ENCODE peak calls at places on chromosomes 4 and X, in four cellular contexts. N, D, F and Z are unnamed samples.

GRCh38 chrX:135591871-135592270 is 71.4 kb downstream of the INTS6L start:
- DNase-seq in D (no peak), F (no peak), N (no peak), Z (peak; percentile 12)

GRCh38 chr4:164383187-164384181 is 370.4 kb upstream of the SMIM31 start:
- DNase-seq in F (peak; percentile 9), D (peak; percentile 40), N (no peak), Z (peak; percentile 10)

GRCh38 chr4:87219648-87220093 is 747 bp downstream of the KLHL8 start:
- DNase-seq in F (peak; percentile 19), N (no peak), D (peak; percentile 44), Z (peak; percentile 18)

GRCh38 chr4:70734168-70734954 is 12.6 kb downstream of the RUFY3 start:
- DNase-seq in N (no peak), F (no peak), D (peak; percentile 60), Z (peak; percentile 59)

GRCh38 chr4:5678977-5679376 is 29.4 kb downstream of the EVC2 start:
- DNase-seq in F (no peak), D (peak; percentile 8), N (no peak), Z (peak; percentile 80)

GRCh38 chr4:17055788-17056187 is 157.3 kb upstream of the LDB2 start:
- DNase-seq in D (peak; percentile 89), N (no peak), F (no peak), Z (peak; percentile 91)

GRCh38 chr4:182827981-182828677 is 89.1 kb downstream of the DCTD start:
- DNase-seq in F (no peak), N (no peak), D (no peak), Z (no peak)

GRCh38 chrX:107603433-107604159 is 24.7 kb upstream of the PRPS1 start:
- DNase-seq in N (no peak), F (no peak), D (no peak), Z (no peak)

GRCh38 chrX:15468036-15468435 is 25.1 kb downstream of the PIR start:
- DNase-seq in F (no peak), D (peak; percentile 67), N (no peak), Z (peak; percentile 74)

GRCh38 chrX:130825509-130825908 is 77.5 kb downstream of the ENOX2 start:
- DNase-seq in N (no peak), D (no peak), F (no peak), Z (no peak)

GRCh38 chrX:118974088-118974907 is at the start of gene LONRF3:
- DNase-seq in D (peak; percentile 62), N (peak; percentile 64), F (peak; percentile 66), Z (peak; percentile 19)

GRCh38 chrX:31243804-31244203 is 172.0 kb upstream of the FTHL17 start:
- DNase-seq in D (no peak), N (no peak), F (no peak), Z (no peak)

GRCh38 chrX:140432328-140433025 is 72.4 kb downstream of the SOX3 start:
- DNase-seq in F (peak; percentile 12), N (peak; percentile 44), D (peak; percentile 86), Z (no peak)

GRCh38 chr4:173243321-173243720 is 74.7 kb downstream of the GALNT7 start:
- DNase-seq in D (peak; percentile 71), N (no peak), F (no peak), Z (peak; percentile 96)

GRCh38 chr4:5710962-5711478 is at the start of gene EVC:
- DNase-seq in N (peak; percentile 74), D (peak; percentile 78), F (peak; percentile 83), Z (peak; percentile 58)

GRCh38 chr4:24482871-24483270 is 101.5 kb downstream of the DHX15 start:
- DNase-seq in F (no peak), N (no peak), D (no peak), Z (peak; percentile 57)

GRCh38 chr4:122764808-122765189 is 32.3 kb downstream of the BBS12 start:
- DNase-seq in F (no peak), D (peak; percentile 76), N (no peak), Z (peak; percentile 90)

GRCh38 chrX:80285131-80285773 is 135.0 kb upstream of the TENT5D start:
- DNase-seq in F (no peak), N (no peak), D (peak; percentile 49), Z (peak; percentile 26)

GRCh38 chr4:164926301-164926700 is 49.3 kb downstream of the APELA start:
- DNase-seq in F (no peak), N (no peak), D (peak; percentile 93), Z (no peak)

GRCh38 chr4:10783351-10783750 is 98.8 kb upstream of the CLNK start:
- DNase-seq in N (no peak), F (no peak), D (peak; percentile 18), Z (peak; percentile 74)

GRCh38 chrX:115344885-115345653 is 55.6 kb downstream of the LUZP4 start:
- DNase-seq in N (peak; percentile 65), F (peak; percentile 85), D (peak; percentile 93), Z (peak; percentile 83)

GRCh38 chrX:81201692-81202412 is at the start of the genes HMGN5 and SH3BGRL:
- DNase-seq in F (peak; percentile 80), D (peak; percentile 83), N (peak; percentile 87), Z (peak; percentile 72)

GRCh38 chr4:159220353-159220752 is 117.5 kb downstream of the RAPGEF2 start:
- DNase-seq in F (no peak), N (no peak), D (no peak), Z (no peak)

GRCh38 chr4:113355550-113356371 is 306.3 kb downstream of the ANK2 start:
- DNase-seq in N (no peak), D (peak; percentile 87), F (peak; percentile 40), Z (peak; percentile 87)

GRCh38 chr4:107900067-107900466 is 31.3 kb upstream of the CYP2U1 start:
- DNase-seq in N (no peak), D (no peak), F (no peak), Z (peak; percentile 30)

GRCh38 chr4:107897823-107898222 is 33.5 kb upstream of the CYP2U1 start:
- DNase-seq in N (no peak), D (no peak), F (no peak), Z (peak; percentile 29)

GRCh38 chr4:107902715-107903114 is 28.6 kb upstream of the CYP2U1 start:
- DNase-seq in N (no peak), D (no peak), F (no peak), Z (no peak)

GRCh38 chr4:107900508-107900907 is 30.8 kb upstream of the CYP2U1 start:
- DNase-seq in N (no peak), F (no peak), D (no peak), Z (no peak)

GRCh38 chr4:107901213-107901934 is 30.0 kb upstream of the CYP2U1 start:
- DNase-seq in D (no peak), F (no peak), N (no peak), Z (no peak)
- TF ChIP-seq CTCF in D (no peak), F (no peak), N (no peak), Z (no peak)

DNA sequence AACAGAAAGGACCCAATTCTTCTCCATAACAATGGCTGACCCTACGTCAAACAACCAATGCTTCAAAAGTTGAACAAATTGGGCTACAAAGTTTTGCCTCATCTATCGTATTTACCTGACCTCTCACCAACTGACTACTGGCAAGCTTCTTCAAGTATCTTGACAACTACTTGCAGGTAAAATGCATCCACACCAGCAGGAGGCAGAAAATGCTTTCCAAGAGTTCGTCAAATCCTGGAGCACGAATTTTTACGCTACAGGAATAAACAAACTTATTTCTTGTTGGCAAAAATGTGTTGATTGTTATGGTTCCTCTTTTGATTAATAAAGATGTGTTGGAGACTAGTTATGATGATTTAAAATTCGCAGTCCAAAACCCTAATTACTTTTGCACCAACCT is 6.7 kb upstream of the GAB1 start:
- DNase-seq in N (no peak), D (no peak), F (no peak), Z (no peak)
- TF ChIP-seq CTCF in N (no peak), D (no peak), F (no peak), Z (no peak)

DNA sequence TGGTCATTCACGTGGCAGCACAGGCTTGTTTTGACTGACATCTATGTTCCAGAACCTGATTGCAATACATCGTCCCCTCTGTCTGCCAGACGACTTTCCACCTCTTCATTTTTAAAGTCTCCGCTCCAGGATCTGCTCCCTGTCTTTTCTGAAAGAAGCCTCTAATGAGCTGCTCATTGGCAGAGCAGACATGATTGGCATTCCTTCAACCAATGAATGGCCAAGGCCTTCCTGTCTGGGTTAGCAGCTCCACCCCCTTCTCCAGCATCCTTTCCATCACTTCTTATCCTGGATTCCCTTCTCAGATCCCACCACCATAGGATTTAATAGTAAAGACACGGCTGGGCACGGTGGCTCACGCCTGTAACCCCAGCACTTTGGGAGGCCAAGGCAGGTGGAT is 202.7 kb upstream of the KLF3 start:
- DNase-seq in N (no peak), F (no peak), D (no peak), Z (no peak)
- TF ChIP-seq CTCF in N (no peak), F (no peak), D (no peak), Z (no peak)

GRCh38 chr4:88802138-88802537 is 104.5 kb upstream of the NAP1L5 start:
- DNase-seq in D (no peak), F (no peak), N (no peak), Z (no peak)
- TF ChIP-seq CTCF in D (no peak), F (no peak), N (no peak), Z (no peak)

DNA sequence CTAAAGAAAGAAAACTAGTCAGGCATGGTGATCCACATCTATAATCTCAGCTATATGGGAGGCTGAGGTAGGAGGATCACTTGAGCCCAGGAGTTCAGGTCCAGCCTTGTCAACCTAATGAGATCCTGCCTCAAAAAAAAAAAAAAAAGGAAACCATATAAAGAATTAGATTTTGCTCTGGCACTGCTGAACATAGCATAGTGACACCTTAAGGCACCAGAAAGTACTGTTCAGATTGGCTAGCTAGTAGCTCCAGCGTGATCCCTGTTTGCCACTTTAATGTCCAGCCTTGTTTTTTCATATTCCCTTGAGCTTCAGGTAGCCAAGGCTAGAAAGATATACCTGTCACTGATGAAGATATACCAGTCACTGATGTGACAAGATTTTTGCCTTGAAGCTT is 34.1 kb downstream of the EXOC1 start:
- DNase-seq in D (peak; percentile 4), N (no peak), F (no peak), Z (no peak)
- TF ChIP-seq CTCF in D (no peak), N (no peak), F (no peak), Z (no peak)

DNA sequence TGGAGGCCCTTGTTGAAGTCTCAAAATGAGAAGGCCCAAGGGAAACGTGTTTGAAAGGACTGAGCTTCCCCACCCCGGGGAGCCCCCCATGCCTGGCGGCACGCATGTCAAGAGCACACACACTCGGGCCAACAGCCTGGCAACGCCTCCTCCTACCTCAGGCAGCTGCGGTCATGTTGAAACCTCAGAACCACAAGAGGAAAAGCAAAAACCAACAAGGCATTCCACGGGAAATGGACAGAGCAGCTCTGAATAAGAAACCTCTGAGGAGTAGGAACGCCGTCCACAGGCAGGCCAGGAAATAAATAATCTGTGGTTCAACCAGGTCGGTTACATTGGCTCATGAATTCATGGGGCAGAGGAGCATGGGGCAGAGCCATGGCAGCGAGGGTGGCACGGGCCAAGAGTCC is 95.7 kb upstream of the AFAP1 start:
- DNase-seq in D (no peak), N (no peak), F (no peak), Z (peak; percentile 50)
- TF ChIP-seq CTCF in D (no peak), N (no peak), F (no peak), Z (no peak)

DNA sequence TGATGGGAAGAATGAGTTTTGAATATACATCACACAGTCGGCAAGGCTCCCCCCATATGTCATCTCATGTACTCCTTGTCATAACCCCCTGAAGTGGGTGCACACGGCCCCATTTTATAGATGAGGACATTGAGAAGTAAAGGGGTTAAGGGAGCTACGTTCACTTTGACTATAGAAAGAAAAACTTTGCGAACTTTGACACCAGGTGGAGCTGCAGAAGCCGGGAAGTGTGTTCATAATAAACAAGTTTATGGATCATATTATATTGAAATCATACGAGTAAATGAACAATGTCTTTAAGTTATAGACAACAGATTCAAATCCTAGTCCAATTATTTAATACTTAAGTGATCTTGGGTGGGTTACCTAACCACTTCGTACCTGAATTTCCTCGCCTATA is 203.8 kb upstream of the PITX2 start:
- DNase-seq in D (peak; percentile 10), F (no peak), N (no peak), Z (no peak)
- TF ChIP-seq CTCF in D (peak; percentile 11), F (no peak), N (no peak), Z (no peak)